ENCODE peak calls at places on chromosomes 11 and 22, in five cellular contexts. N, J, D, Z and T are unnamed samples.

GRCh38 chr11:94658386-94658785 is 91.2 kb downstream of the PIWIL4 start:
- DNase-seq in N (no peak), J (no peak), D (no peak), Z (no peak), T (no peak)

GRCh38 chr22:17158568-17159503 is at the start of gene HDHD5:
- DNase-seq in Z (peak; percentile 92), N (peak; percentile 89), J (no peak), D (peak; percentile 89), T (no peak)

GRCh38 chr22:24304067-24304675 is 33.5 kb downstream of the SPECC1L start:
- DNase-seq in D (no peak), J (no peak), N (no peak), Z (no peak), T (no peak)

GRCh38 chr11:117837791-117838190 is 13.2 kb upstream of the FXYD2 start:
- DNase-seq in J (no peak), Z (no peak), D (no peak), N (no peak), T (no peak)

GRCh38 chr11:96051820-96052219 is 127.9 kb upstream of the MTMR2 start:
- DNase-seq in N (no peak), D (no peak), Z (no peak), J (peak; percentile 73), T (no peak)

GRCh38 chr22:25051983-25052710 is 99.6 kb downstream of the KIAA1671 start:
- DNase-seq in N (no peak), J (no peak), D (no peak), Z (no peak), T (peak; percentile 8)

GRCh38 chr11:70483940-70484339 is 85.6 kb downstream of the CTTN start:
- DNase-seq in J (no peak), D (no peak), N (no peak), Z (no peak), T (no peak)

GRCh38 chr22:36374603-36375024 is 13.2 kb downstream of the MYH9 start:
- DNase-seq in N (no peak), D (no peak), Z (no peak), J (no peak), T (no peak)

GRCh38 chr11:43908191-43908590 is 27.6 kb downstream of the ALKBH3 start:
- DNase-seq in N (no peak), J (no peak), D (no peak), Z (no peak), T (no peak)

GRCh38 chr11:64060861-64061444 is 25.2 kb downstream of the FLRT1 start:
- DNase-seq in J (no peak), D (peak; percentile 89), N (peak; percentile 83), Z (peak; percentile 81), T (no peak)

GRCh38 chr11:31821779-31822574 is 10.9 kb upstream of the PAX6 start:
- DNase-seq in Z (no peak), J (no peak), N (no peak), D (no peak), T (no peak)

GRCh38 chr11:73194593-73194992 is 23.5 kb upstream of the P2RY2 start:
- DNase-seq in J (no peak), Z (no peak), N (peak; percentile 12), D (no peak), T (no peak)

GRCh38 chr11:133501643-133502535 is 30.4 kb downstream of the OPCML start:
- DNase-seq in D (peak; percentile 49), Z (no peak), J (no peak), N (no peak), T (no peak)

GRCh38 chr22:30920407-30920806 is 48.2 kb downstream of the MORC2 start:
- DNase-seq in J (peak; percentile 27), D (peak; percentile 97), Z (peak; percentile 76), N (peak; percentile 88), T (peak; percentile 32)

GRCh38 chr11:14974723-14975587 is 2.8 kb upstream of the CALCA start:
- DNase-seq in D (peak; percentile 85), J (no peak), N (peak; percentile 85), Z (peak; percentile 66), T (peak; percentile 16)

GRCh38 chr22:31287818-31288495 is 4.3 kb downstream of the PIK3IP1 start:
- DNase-seq in N (no peak), J (no peak), Z (no peak), D (no peak), T (no peak)

GRCh38 chr11:118003021-118003423 is 16.8 kb downstream of the IL10RA start:
- DNase-seq in D (no peak), J (no peak), N (no peak), Z (peak; percentile 58), T (no peak)

GRCh38 chr11:116691779-116692178 is 81.0 kb downstream of the BUD13 start:
- DNase-seq in J (no peak), Z (peak; percentile 64), N (peak; percentile 85), D (peak; percentile 95), T (peak; percentile 31)

GRCh38 chr11:115221461-115222069 is 282.6 kb downstream of the CADM1 start:
- DNase-seq in J (peak; percentile 34), Z (no peak), D (no peak), N (no peak), T (no peak)

GRCh38 chr22:43305806-43306205 is 37.4 kb downstream of the SCUBE1 start:
- DNase-seq in D (no peak), N (no peak), J (no peak), Z (no peak), T (no peak)

GRCh38 chr11:116109228-116109627 is 605.0 kb upstream of the CADM1 start:
- DNase-seq in D (no peak), J (no peak), N (no peak), Z (peak; percentile 15), T (no peak)

GRCh38 chr11:4065601-4066377 is 28.8 kb upstream of the RRM1 start:
- DNase-seq in D (no peak), J (no peak), N (no peak), Z (no peak), T (no peak)

GRCh38 chr11:66335531-66336233 is 552 bp downstream of the RIN1 start:
- DNase-seq in J (no peak), N (no peak), Z (no peak), D (peak; percentile 77), T (no peak)

GRCh38 chr11:42066113-42066512 is 606.7 kb upstream of the LRRC4C start:
- DNase-seq in J (no peak), Z (no peak), N (peak; percentile 6), D (no peak), T (no peak)

GRCh38 chr11:12112150-12112520 is 1.7 kb downstream of the MICAL2 start:
- DNase-seq in J (no peak), N (no peak), D (no peak), Z (no peak), T (no peak)

GRCh38 chr22:38973289-38974169 is 8.6 kb upstream of the APOBEC3B start:
- DNase-seq in D (peak; percentile 80), J (no peak), N (peak; percentile 62), Z (peak; percentile 61), T (peak; percentile 42)

GRCh38 chr22:22935546-22936157 is 48.0 kb downstream of the IGLL5 start:
- DNase-seq in Z (peak; percentile 72), D (no peak), N (peak; percentile 33), J (peak; percentile 99), T (no peak)

GRCh38 chr22:20650294-20651207 is 123.4 kb upstream of the SERPIND1 start:
- DNase-seq in D (peak; percentile 32), N (no peak), J (no peak), Z (no peak), T (no peak)

GRCh38 chr22:43155789-43156188 is 4.4 kb downstream of the TSPO start:
- DNase-seq in D (no peak), N (no peak), Z (no peak), J (no peak), T (no peak)

GRCh38 chr11:45031912-45032519 is 81.3 kb upstream of the TP53I11 start:
- DNase-seq in N (no peak), D (no peak), Z (no peak), J (peak; percentile 53), T (no peak)

GRCh38 chr22:41203118-41203517 is 2.0 kb upstream of the L3MBTL2 start:
- DNase-seq in N (no peak), D (no peak), Z (no peak), J (no peak), T (no peak)

GRCh38 chr11:125070699-125071254 is 7.7 kb downstream of the SLC37A2 start:
- DNase-seq in D (no peak), Z (peak; percentile 89), J (peak; percentile 56), N (no peak), T (peak; percentile 81)

GRCh38 chr22:49971232-49972162 is 10.9 kb downstream of the PIM3 start:
- DNase-seq in D (peak; percentile 62), J (no peak), Z (peak; percentile 87), N (peak; percentile 44), T (no peak)

GRCh38 chr11:60389279-60389910 is 6.9 kb upstream of the MS4A14 start:
- DNase-seq in N (no peak), J (peak; percentile 71), D (no peak), Z (no peak), T (no peak)
- TF ChIP-seq ATF2 in N (no peak), J (peak; percentile 21), D (no peak), Z (no peak), T (no peak)

GRCh38 chr11:68989936-68990606 is 9.3 kb upstream of the MRGPRD start:
- DNase-seq in D (no peak), Z (no peak), J (no peak), N (peak; percentile 5), T (no peak)
- TF ChIP-seq ATF2 in D (no peak), Z (no peak), J (no peak), N (no peak), T (no peak)

DNA sequence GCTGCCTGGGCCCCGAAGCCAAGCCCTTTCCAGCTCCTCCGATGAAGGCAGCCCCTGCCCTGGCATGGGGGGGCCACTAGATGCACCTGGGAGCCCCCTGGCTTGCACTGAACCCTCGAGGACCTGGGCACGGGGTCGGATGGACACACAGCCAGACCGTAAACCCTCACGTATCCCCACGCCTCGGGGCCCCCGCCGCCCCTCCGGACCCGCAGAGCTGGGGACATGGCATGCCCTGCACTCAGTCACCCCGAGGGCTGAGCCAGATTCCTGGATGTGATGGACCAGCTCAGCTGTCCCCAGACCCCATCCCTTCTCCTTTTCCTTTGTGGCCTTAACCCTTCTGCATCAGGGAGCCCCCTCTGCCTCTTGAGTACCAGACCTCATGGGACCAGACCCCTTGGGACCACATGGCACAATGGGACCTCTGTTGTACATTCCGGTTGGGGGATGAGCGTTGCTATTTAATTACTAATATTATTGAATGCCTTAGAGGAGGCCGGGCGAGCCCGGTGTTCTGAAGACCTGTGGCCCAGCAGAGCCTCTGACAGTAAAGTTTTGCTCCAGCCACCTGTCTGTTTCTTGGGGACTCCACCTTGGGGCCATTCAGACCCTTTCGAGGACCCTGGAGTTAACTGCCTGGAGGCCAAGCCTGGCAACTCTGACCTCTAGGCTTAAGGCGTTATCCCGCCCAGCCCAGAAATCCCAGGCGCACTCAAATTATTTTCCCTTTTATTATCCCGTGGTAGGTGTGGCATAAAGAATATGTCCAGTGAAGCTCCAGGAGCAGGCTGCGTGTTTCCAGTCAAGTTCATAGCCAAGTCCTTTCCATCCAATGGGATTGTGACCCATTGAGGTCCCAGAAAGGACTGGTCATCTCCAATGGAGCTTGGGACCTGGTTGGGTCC is 3.0 kb downstream of the RASL10A start:
- DNase-seq in Z (no peak), N (no peak), D (peak; percentile 46), J (no peak), T (no peak)
- TF ChIP-seq ATF2 in Z (no peak), N (no peak), D (no peak), J (no peak), T (no peak)

GRCh38 chr11:130272336-130272735 is 42.4 kb downstream of the ZBTB44 start:
- DNase-seq in Z (no peak), D (no peak), J (no peak), N (no peak), T (no peak)

GRCh38 chr11:130269544-130269943 is 45.2 kb downstream of the ZBTB44 start:
- DNase-seq in Z (no peak), N (no peak), J (peak; percentile 45), D (no peak), T (no peak)
- TF ChIP-seq ATF2 in Z (no peak), N (no peak), J (no peak), D (no peak), T (no peak)